ENCODE peak calls at places on chromosomes 1 and 21, in four cellular contexts. O, L, T and C are unnamed samples.

GRCh38 chr1:21216835-21217811 is 40.4 kb upstream of the EIF4G3 start:
- DNase-seq in O (no peak), L (peak; percentile 28), T (peak; percentile 65), C (peak; percentile 55)

GRCh38 chr1:214636436-214636835 is 33.4 kb downstream of the CENPF start:
- DNase-seq in O (no peak), L (no peak), T (no peak), C (no peak)

GRCh38 chr1:79982218-79982617 is 975.7 kb upstream of the ADGRL4 start:
- DNase-seq in O (peak; percentile 67), L (peak; percentile 58), T (no peak), C (peak; percentile 85)

GRCh38 chr1:9766759-9767442 is 56.9 kb downstream of the CLSTN1 start:
- DNase-seq in O (no peak), L (no peak), T (no peak), C (no peak)

GRCh38 chr1:230291731-230292620 is 134.2 kb downstream of the PGBD5 start:
- DNase-seq in O (peak; percentile 50), L (no peak), T (no peak), C (peak; percentile 28)

GRCh38 chr1:218775476-218776170 is 398.1 kb upstream of the LYPLAL1 start:
- DNase-seq in O (no peak), L (no peak), T (no peak), C (no peak)

GRCh38 chr1:29237906-29238600 is 1.7 kb downstream of the PTPRU start:
- DNase-seq in O (peak; percentile 77), L (peak; percentile 22), T (peak; percentile 44), C (peak; percentile 49)

GRCh38 chr1:229848762-229849677 is 218.0 kb upstream of the GALNT2 start:
- DNase-seq in O (no peak), L (no peak), T (no peak), C (no peak)

GRCh38 chr1:49190138-49190537 is 413.4 kb upstream of the BEND5 start:
- DNase-seq in O (no peak), L (no peak), T (no peak), C (no peak)

GRCh38 chr1:56658254-56658653 is 13.1 kb downstream of the PRKAA2 start:
- DNase-seq in O (no peak), L (no peak), T (no peak), C (no peak)

GRCh38 chr1:66156144-66156543 is 363.4 kb downstream of the PDE4B start:
- DNase-seq in O (no peak), L (no peak), T (no peak), C (no peak)

GRCh38 chr1:43781574-43781973 is 74.2 kb downstream of the ST3GAL3 start:
- DNase-seq in O (no peak), L (no peak), T (no peak), C (no peak)

GRCh38 chr1:163410073-163410522 is 88.3 kb downstream of the NUF2 start:
- DNase-seq in O (no peak), L (peak; percentile 21), T (peak; percentile 44), C (peak; percentile 8)

GRCh38 chr21:34997295-34997694 is 51.8 kb downstream of the RUNX1 start:
- DNase-seq in O (no peak), L (no peak), T (no peak), C (no peak)

DNA sequence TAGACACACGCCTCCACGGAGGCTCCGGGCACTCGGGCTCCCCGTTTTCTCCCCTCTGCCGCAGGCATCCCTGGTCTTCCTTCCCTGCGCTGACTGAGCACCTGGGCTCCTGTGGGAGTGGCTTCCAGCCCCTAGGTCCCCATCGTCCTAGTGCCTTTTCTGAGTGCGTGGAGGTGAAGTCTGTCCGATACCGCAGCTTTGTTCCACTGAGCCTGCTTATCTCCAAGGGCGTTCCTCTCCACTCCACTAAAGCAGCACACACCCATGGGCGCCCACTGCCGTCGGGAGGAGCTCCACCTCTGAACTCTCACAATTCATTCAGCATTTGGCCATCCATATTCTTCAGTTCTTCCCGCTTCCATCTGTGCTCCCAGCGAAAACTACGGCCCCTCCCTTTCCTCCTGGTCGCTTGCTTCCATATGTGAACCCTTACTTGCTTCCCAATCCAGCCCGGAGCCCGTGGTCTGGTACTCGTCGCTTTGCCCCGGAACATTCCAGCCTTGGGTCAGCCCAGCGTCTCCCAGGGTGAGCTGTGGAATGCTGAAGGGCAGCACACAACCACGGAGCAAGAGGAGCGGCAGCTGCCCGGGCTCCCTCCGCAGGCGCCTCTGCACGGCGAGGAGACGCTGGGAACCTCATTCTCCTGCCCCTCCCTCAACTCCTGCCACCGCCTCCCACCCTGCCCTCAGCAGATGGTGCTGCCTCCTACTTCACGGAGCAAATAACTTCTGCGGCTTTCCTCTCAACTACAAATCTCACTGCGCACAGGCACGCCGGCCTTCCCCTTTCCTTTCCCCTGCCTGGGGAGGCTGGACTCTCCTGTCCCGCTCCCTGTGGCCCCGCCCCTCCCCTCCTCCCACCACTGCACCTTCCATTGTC is 27.5 kb downstream of the ATP8B2 start:
- DNase-seq in O (peak; percentile 77), L (no peak), T (peak; percentile 66), C (peak; percentile 74)
- H3K4me3 ChIP-seq in O (peak overlapping the region; percentile 46), L (peak overlapping the region; percentile 2), T (peak overlapping the region; percentile 39), C (peak overlapping the region; percentile 18)

DNA sequence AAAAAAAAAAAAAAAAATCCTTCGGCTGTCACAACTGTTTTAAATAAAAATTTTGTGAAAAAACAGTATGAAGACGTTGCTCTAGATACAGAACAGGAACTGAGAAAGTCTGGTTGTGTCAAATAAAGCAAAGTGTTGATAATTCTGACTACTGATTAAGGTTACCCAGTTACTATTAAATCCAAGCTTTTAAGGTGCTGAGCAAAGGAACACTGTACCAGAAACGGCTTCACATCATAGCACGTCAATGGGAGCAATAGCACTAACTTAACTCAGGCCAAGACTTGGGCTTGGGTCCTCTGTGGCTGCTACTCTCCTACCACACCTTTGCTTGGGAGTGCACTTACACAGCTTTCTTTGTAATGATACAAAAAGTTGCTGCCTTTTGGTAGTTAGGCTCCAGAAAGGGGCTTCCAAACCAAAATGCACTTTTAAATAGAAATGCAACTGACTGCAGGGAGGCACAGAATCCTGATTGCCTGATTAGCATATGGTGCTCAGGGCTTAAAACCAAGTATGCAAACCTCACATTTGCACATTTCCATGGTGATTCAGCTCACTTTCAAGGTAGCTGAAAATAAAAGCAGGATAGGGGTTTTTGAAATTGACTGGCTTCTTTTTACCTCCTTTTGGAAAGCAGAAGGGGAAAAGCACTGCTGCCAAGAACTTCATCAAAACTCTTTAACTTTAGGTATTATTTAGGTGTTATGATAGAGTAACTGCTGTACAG is 6.3 kb downstream of the MCL1 start:
- DNase-seq in O (no peak), L (no peak), T (no peak), C (no peak)
- H3K4me3 ChIP-seq in O (peak overlapping the region; percentile 97), L (no peak overlapping the region), T (peak overlapping the region; percentile 95), C (no peak overlapping the region)

GRCh38 chr1:176480750-176481149 is 17.8 kb downstream of the PAPPA2 start:
- DNase-seq in O (no peak), L (no peak), T (no peak), C (no peak)
- H3K4me3 ChIP-seq in O (no peak overlapping the region), L (no peak overlapping the region), T (no peak overlapping the region), C (no peak overlapping the region)

GRCh38 chr1:160950657-160951056 is 4.0 kb downstream of the ITLN2 start:
- DNase-seq in O (no peak), L (no peak), T (no peak), C (no peak)
- H3K4me3 ChIP-seq in O (no peak overlapping the region), L (no peak overlapping the region), T (no peak overlapping the region), C (no peak overlapping the region)

GRCh38 chr21:33348728-33349127 is 24.0 kb downstream of the IFNAR1 start:
- DNase-seq in O (no peak), L (no peak), T (no peak), C (no peak)

GRCh38 chr21:33339938-33340337 is 15.2 kb downstream of the IFNAR1 start:
- DNase-seq in O (no peak), L (no peak), T (no peak), C (no peak)

GRCh38 chr21:33350676-33351075 is 25.9 kb downstream of the IFNAR1 start:
- DNase-seq in O (no peak), L (no peak), T (no peak), C (no peak)

DNA sequence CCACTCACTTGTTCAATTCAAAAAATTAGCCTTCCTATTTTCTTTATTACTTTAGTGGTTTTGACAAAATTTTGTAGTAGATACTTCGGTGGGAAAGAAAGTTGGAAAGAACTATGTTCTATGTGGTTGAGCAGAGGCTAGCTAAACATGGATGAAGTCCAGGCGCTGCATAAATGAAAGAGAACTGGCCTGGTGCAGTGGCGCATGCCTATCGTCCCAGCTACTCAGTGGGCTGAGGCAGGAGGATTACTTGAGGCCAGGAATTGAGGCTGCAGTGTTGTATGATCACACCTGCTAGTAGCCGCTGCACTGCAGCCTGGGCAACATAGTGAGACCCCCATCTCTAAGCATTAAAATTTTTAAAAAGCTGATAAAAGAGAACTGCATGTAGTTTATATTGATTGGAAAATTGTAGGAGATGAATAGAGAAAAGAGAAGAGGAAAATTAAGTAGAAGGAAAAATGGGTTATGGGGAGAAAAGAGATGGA is 21.0 kb downstream of the IFNAR1 start:
- DNase-seq in O (no peak), L (no peak), T (no peak), C (peak; percentile 74)
- H3K4me3 ChIP-seq in O (no peak overlapping the region), L (no peak overlapping the region), T (no peak overlapping the region), C (no peak overlapping the region)